ENCODE peak calls at places on chromosomes 12 and 14, in ten cellular contexts. W, B, Q, C, X, K, V, Y, P and D are unnamed samples.
A peak's percentile ranks its signal among the peaks of the same experiment; 100 is the strongest.

GRCh38 chr14:24139272-24139934 is 2.0 kb downstream of the EMC9 start:
- DNase-seq in X (no peak), Y (no peak), Q (no peak), V (no peak), P (no peak), K (no peak), W (no peak), B (no peak), C (no peak), D (no peak)

GRCh38 chr14:78491015-78491414 is 320.8 kb downstream of the NRXN3 start:
- DNase-seq in B (no peak), P (no peak), K (no peak), X (no peak), Y (no peak), W (no peak), V (no peak), C (no peak), Q (no peak), D (no peak)

GRCh38 chr12:93573552-93574223 is 1.2 kb downstream of the SOCS2 start:
- DNase-seq in P (peak; percentile 55), X (no peak), B (no peak), C (no peak), K (peak; percentile 80), Q (no peak), Y (peak; percentile 69), V (no peak), W (peak; percentile 50), D (peak; percentile 18)

GRCh38 chr14:51847489-51847796 is 13.0 kb upstream of the GNG2 start:
- DNase-seq in W (no peak), K (no peak), C (no peak), P (no peak), Q (no peak), X (no peak), B (no peak), V (no peak), Y (no peak), D (no peak)

GRCh38 chr14:74667758-74668157 is 45.1 kb downstream of the AREL1 start:
- DNase-seq in V (no peak), X (no peak), W (peak; percentile 85), P (no peak), Q (no peak), B (no peak), C (no peak), Y (peak; percentile 79), K (peak; percentile 54), D (no peak)

GRCh38 chr12:89348894-89349669 is 3.2 kb downstream of the DUSP6 start:
- DNase-seq in K (peak; percentile 17), W (peak; percentile 35), Q (no peak), P (no peak), X (no peak), B (peak; percentile 66), Y (no peak), V (no peak), C (no peak), D (no peak)

GRCh38 chr12:3821441-3821840 is 51.8 kb downstream of the PARP11 start:
- DNase-seq in P (no peak), W (no peak), K (no peak), B (no peak), V (no peak), X (no peak), C (no peak), Q (no peak), Y (no peak), D (no peak)

GRCh38 chr12:117854339-117855012 is 114.3 kb downstream of the KSR2 start:
- DNase-seq in C (peak; percentile 75), K (peak; percentile 53), Y (peak; percentile 23), V (no peak), P (peak; percentile 63), Q (no peak), B (peak; percentile 76), X (no peak), W (peak; percentile 51), D (peak; percentile 71)

GRCh38 chr12:42143401-42144173 is 1.1 kb downstream of the GXYLT1 start:
- DNase-seq in V (no peak), B (peak; percentile 35), X (no peak), W (peak; percentile 48), K (peak; percentile 46), C (no peak), Q (no peak), P (no peak), Y (peak; percentile 28), D (no peak)

GRCh38 chr12:29744365-29744764 is 39.4 kb downstream of the TMTC1 start:
- DNase-seq in V (no peak), B (no peak), X (no peak), Y (peak; percentile 23), C (no peak), Q (no peak), W (peak; percentile 48), K (no peak), P (no peak), D (no peak)
- H3K36me3 ChIP-seq in V (peaks cover 23% of the 10 kb centered on the region), B (no peaks in the 10 kb centered on the region), X (no peaks in the 10 kb centered on the region), Y (peaks cover 13% of the 10 kb centered on the region), C (no peaks in the 10 kb centered on the region), Q (no peaks in the 10 kb centered on the region), W (peaks cover 30% of the 10 kb centered on the region), K (no peaks in the 10 kb centered on the region), P (no peaks in the 10 kb centered on the region), D (no peaks in the 10 kb centered on the region)

GRCh38 chr14:103391048-103391447 is 5.8 kb downstream of the MARK3 start:
- DNase-seq in C (peak; percentile 60), P (no peak), X (no peak), V (no peak), W (peak; percentile 82), Q (no peak), Y (peak; percentile 87), B (peak; percentile 74), K (peak; percentile 84), D (no peak)

GRCh38 chr14:103393687-103394626 is 8.7 kb downstream of the MARK3 start:
- DNase-seq in Y (peak; percentile 53), Q (no peak), K (peak; percentile 71), V (no peak), P (no peak), X (peak; percentile 43), B (peak; percentile 56), W (peak; percentile 61), C (no peak), D (no peak)

GRCh38 chr14:103392572-103392971 is 7.4 kb downstream of the MARK3 start:
- DNase-seq in Y (no peak), P (no peak), Q (no peak), B (no peak), C (no peak), K (no peak), X (no peak), W (no peak), V (no peak), D (no peak)

GRCh38 chr14:103392106-103392505 is 6.9 kb downstream of the MARK3 start:
- DNase-seq in B (no peak), V (no peak), Q (no peak), P (no peak), C (no peak), K (no peak), X (no peak), Y (no peak), W (no peak), D (no peak)

GRCh38 chr14:103393078-103393477 is 7.9 kb downstream of the MARK3 start:
- DNase-seq in X (no peak), W (no peak), P (no peak), B (no peak), V (no peak), Q (no peak), K (no peak), C (no peak), Y (no peak), D (no peak)
- H3K4me1 ChIP-seq in X (peaks cover 45% of the 10 kb centered on the region), W (peaks cover 8% of the 10 kb centered on the region), P (peaks cover 10% of the 10 kb centered on the region), B (peaks cover 30% of the 10 kb centered on the region), V (peaks cover 97% of the 10 kb centered on the region), Q (peaks cover 68% of the 10 kb centered on the region), K (peaks cover 44% of the 10 kb centered on the region), C (no peaks in the 10 kb centered on the region), Y (peaks cover 18% of the 10 kb centered on the region), D (peaks cover 6% of the 10 kb centered on the region)

DNA sequence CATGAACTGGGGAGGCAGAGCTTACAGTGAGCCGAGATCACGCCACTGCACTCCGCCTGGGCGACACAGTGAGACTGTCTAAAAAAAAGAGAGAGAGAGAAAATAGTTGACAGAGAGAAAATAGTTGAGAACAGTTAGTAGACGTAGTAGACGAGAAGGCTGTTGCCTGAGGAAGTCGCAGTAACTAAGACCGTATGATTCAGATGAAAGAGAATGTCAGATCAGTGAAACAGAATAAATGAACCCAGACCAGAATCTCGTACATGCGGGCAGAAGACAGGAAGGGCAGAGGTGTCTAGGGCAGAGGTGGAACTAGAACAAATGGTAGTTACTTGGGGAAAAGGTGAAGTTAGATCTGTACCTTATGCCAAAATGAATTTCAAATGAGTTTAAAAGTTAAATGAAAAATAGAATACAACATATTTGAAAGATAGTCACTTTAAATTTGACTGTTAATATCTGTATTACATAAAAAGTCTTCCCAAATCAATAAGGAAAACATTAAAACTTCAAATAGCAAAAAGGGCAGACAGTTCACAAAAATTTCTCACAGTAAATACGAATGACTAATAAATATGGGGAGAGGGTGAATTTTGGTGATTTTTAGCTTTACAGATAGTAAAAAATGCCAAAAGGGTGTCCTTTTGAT is 17.7 kb downstream of the MDM2 start:
- DNase-seq in X (no peak), V (no peak), C (no peak), Y (no peak), P (no peak), K (no peak), W (no peak), Q (no peak), B (no peak), D (no peak)
- H3K36me3 ChIP-seq in X (peaks cover 87% of the 10 kb centered on the region), V (peaks cover 95% of the 10 kb centered on the region), C (peaks cover 50% of the 10 kb centered on the region), Y (peaks cover 50% of the 10 kb centered on the region), P (peaks cover 18% of the 10 kb centered on the region), K (peaks cover 96% of the 10 kb centered on the region), W (peaks cover 99% of the 10 kb centered on the region), Q (no peaks in the 10 kb centered on the region), B (peaks cover 88% of the 10 kb centered on the region), D (peaks cover 100% of the 10 kb centered on the region)

DNA sequence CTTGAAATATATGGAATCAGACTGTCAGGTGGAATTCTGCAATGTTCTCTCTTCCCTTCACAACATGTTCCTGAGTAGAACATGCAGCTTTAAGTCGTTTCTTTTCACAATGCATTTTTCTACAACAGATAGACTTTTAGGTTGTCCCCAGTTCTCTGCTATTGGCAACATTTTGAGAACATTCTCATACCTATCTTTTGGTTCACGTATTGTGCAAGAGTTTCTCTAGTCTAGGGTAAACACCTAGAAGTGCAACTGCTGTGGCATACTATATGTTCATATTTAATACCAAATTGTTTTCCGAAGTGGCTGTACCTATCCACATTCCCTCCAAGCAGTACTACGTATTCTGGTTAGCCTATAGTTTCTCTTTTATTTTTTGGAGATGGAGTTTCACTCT is 32.1 kb downstream of the PPTC7 start:
- DNase-seq in B (no peak), K (no peak), Y (no peak), C (no peak), V (no peak), P (no peak), W (no peak), X (no peak), Q (no peak), D (no peak)
- H3K4me1 ChIP-seq in B (peaks cover 31% of the 10 kb centered on the region), K (peaks cover 35% of the 10 kb centered on the region), Y (peaks cover 11% of the 10 kb centered on the region), C (no peaks in the 10 kb centered on the region), V (peaks cover 96% of the 10 kb centered on the region), P (peaks cover 4% of the 10 kb centered on the region), W (peaks cover 5% of the 10 kb centered on the region), X (no peaks in the 10 kb centered on the region), Q (peaks cover 95% of the 10 kb centered on the region), D (no peaks in the 10 kb centered on the region)

DNA sequence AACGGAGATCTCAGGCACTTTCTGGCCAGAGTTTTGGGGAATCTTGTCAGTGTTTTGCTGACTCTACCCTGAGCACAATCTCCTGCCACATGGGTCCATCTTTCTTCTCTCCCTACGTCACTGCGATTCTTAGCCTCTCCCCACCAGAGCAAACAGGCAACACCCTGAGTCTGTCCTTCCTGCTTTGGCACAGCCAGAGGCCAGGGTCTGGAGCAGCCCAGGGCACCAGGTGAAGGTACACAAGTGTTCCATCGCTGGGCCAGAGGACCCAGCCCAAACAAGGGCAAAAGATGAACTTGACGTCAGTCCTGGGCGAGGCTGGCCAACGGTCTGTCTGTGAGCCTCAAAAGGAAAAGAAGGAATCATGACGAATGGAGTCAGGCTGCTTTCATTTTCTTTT is 12.7 kb upstream of the CCDC177 start:
- DNase-seq in Q (no peak), X (no peak), C (no peak), B (no peak), K (no peak), P (peak; percentile 89), W (no peak), Y (no peak), V (no peak), D (no peak)
- H3K36me3 ChIP-seq in Q (no peaks in the 10 kb centered on the region), X (no peaks in the 10 kb centered on the region), C (no peaks in the 10 kb centered on the region), B (no peaks in the 10 kb centered on the region), K (no peaks in the 10 kb centered on the region), P (no peaks in the 10 kb centered on the region), W (no peaks in the 10 kb centered on the region), Y (no peaks in the 10 kb centered on the region), V (no peaks in the 10 kb centered on the region), D (no peaks in the 10 kb centered on the region)